ENCODE peak calls at places on chromosomes 3 and 15, in five cellular contexts. C is putamen; P is left colon; H is fibroblast of lung; I is activated CD8-positive, alpha-beta memory T cell treated with anti-CD3 and anti-CD28 coated beads for 48 hours. T is an unnamed sample.

GRCh38 chr15:66830358-66830757 is 128.3 kb downstream of the SMAD6 start:
- DNase-seq in C (no peak), I (no peak), H (peak; percentile 61), P (no peak), T (no peak)

GRCh38 chr3:115961390-115961789 is 338.1 kb downstream of the GAP43 start:
- DNase-seq in I (no peak), P (no peak), C (peak; percentile 19), H (no peak), T (peak; percentile 4)

GRCh38 chr3:197175503-197175902 is 122.9 kb downstream of the DLG1 start:
- DNase-seq in P (no peak), I (no peak), C (no peak), H (no peak), T (no peak)

GRCh38 chr15:48205981-48206380 is at the start of gene SLC12A1:
- DNase-seq in P (no peak), I (no peak), C (no peak), H (no peak), T (no peak)

GRCh38 chr15:89489376-89489775 is 7.0 kb downstream of the RHCG start:
- DNase-seq in P (no peak), I (no peak), C (no peak), H (no peak), T (no peak)

GRCh38 chr3:78660958-78661357 is 1106.8 kb downstream of the ROBO1 start:
- DNase-seq in I (no peak), C (no peak), P (no peak), H (no peak), T (no peak)

GRCh38 chr15:37394402-37395099 is 294.2 kb upstream of the MEIS2 start:
- DNase-seq in C (no peak), P (no peak), H (no peak), I (no peak), T (no peak)

GRCh38 chr3:185065059-185065458 is 87.8 kb downstream of the C3orf70 start:
- DNase-seq in P (no peak), H (no peak), C (no peak), I (no peak), T (no peak)

GRCh38 chr3:189457201-189457607 is 174.0 kb upstream of the TP63 start:
- DNase-seq in P (no peak), H (peak; percentile 71), I (no peak), C (no peak), T (no peak)

GRCh38 chr3:169072494-169072893 is 591.0 kb downstream of the MECOM start:
- DNase-seq in I (no peak), H (peak; percentile 56), C (no peak), P (no peak), T (no peak)

GRCh38 chr15:101053261-101053660 is 134.1 kb downstream of the LRRK1 start:
- DNase-seq in H (no peak), C (no peak), I (no peak), P (no peak), T (no peak)